ENCODE peak calls at places on chromosomes 5 and 9, in four cellular contexts. L, X, Z and K are unnamed samples.

GRCh38 chr9:115167175-115167574 is 49.2 kb upstream of the TNC start:
- DNase-seq in Z (no peak), X (peak), L (no peak), K (peak)

GRCh38 chr5:68368686-68369359 is 153.3 kb downstream of the PIK3R1 start:
- DNase-seq in L (no peak), X (no peak), Z (no peak), K (peak)

GRCh38 chr5:8363133-8363532 is 494.2 kb downstream of the MTRR start:
- DNase-seq in Z (no peak), L (no peak), X (no peak), K (no peak)

GRCh38 chr5:122195784-122196394 is 66.5 kb downstream of the ZNF474 start:
- DNase-seq in L (peak), Z (no peak), X (peak), K (peak)

GRCh38 chr5:42242210-42242609 is 181.0 kb upstream of the GHR start:
- DNase-seq in Z (no peak), X (no peak), L (no peak), K (no peak)

GRCh38 chr5:140339636-140340035 is 6.8 kb downstream of the HBEGF start:
- DNase-seq in L (no peak), X (no peak), Z (no peak), K (no peak)

GRCh38 chr5:36239370-36240293 is 2.1 kb downstream of the NADK2 start:
- DNase-seq in Z (no peak), X (no peak), L (no peak), K (peak)

GRCh38 chr9:11973011-11973410 is 720.2 kb upstream of the TYRP1 start:
- DNase-seq in X (no peak), Z (no peak), L (no peak), K (no peak)

GRCh38 chr5:3615217-3615616 is 19.6 kb downstream of the IRX1 start:
- DNase-seq in X (no peak), L (no peak), Z (no peak), K (no peak)

GRCh38 chr5:56055287-56055686 is 60.5 kb upstream of the IL6ST start:
- DNase-seq in X (no peak), L (no peak), Z (no peak), K (peak)

GRCh38 chr5:130109152-130109551 is 204.9 kb downstream of the CHSY3 start:
- DNase-seq in L (no peak), Z (no peak), X (no peak), K (peak)

GRCh38 chr9:133274236-133275104 is 531 bp downstream of the ABO start:
- DNase-seq in Z (no peak), L (peak), X (no peak), K (no peak)

GRCh38 chr9:14211564-14211963 is 102.4 kb downstream of the NFIB start:
- DNase-seq in Z (no peak), X (no peak), L (no peak), K (no peak)

GRCh38 chr5:94422819-94423218 is 195.6 kb downstream of the KIAA0825 start:
- DNase-seq in L (no peak), X (no peak), Z (no peak), K (peak)

GRCh38 chr9:12426198-12426864 is 266.9 kb upstream of the TYRP1 start:
- DNase-seq in X (no peak), L (no peak), Z (no peak), K (peak)

GRCh38 chr5:26740182-26740581 is 298.2 kb downstream of the CDH9 start:
- DNase-seq in Z (no peak), L (no peak), X (no peak), K (no peak)

GRCh38 chr9:115241641-115242040 is 123.7 kb upstream of the TNC start:
- DNase-seq in L (no peak), X (no peak), Z (no peak), K (no peak)

GRCh38 chr9:2874001-2874750 is 30.3 kb upstream of the PUM3 start:
- DNase-seq in Z (no peak), L (no peak), X (no peak), K (no peak)

GRCh38 chr5:134070979-134071849 is 43.3 kb upstream of the TCF7 start:
- DNase-seq in Z (no peak), X (no peak), L (peak), K (no peak)

GRCh38 chr5:108818613-108819272 is 71.0 kb downstream of the FER start:
- DNase-seq in L (no peak), Z (no peak), X (peak), K (peak)

GRCh38 chr5:97838214-97838613 is 655.2 kb upstream of the RIOK2 start:
- DNase-seq in L (no peak), X (peak), Z (no peak), K (peak)

GRCh38 chr5:158938181-158938580 is 161.5 kb downstream of the EBF1 start:
- DNase-seq in Z (no peak), L (no peak), X (no peak), K (no peak)

GRCh38 chr5:73625314-73625904 is 587 bp upstream of the ARHGEF28 start:
- DNase-seq in L (no peak), Z (peak), X (no peak), K (peak)

GRCh38 chr5:150780180-150780692 is 1.7 kb downstream of the SMIM3 start:
- DNase-seq in L (no peak), X (no peak), Z (no peak), K (peak)

DNA sequence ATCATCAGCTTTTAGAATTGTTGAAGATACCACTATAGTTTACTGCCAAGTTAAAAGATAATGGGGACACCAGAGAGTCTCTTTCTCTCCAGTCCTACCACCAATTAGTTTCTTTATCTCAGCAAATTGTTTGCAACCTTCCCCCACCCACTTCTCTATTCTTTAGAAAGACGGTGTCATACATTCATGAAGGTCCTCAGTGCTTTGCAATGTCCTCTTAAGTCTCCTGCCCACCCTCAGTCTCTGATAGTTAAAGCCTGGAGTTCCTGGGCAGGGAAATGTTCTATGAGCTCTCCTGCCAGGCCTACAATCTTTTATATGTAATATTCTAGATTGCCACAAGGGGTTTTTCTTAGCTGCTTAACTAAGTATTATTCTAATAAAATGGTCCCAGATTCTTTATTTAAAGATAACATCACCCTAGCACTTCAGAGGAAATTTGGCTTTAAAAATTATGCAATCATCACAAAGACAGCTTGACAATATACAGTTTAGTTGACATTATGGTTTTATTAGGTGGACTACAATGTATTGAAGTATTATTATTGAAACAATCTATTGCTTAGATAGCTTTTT is 509.2 kb downstream of the CSNK1G3 start:
- DNase-seq in X (no peak), L (no peak), Z (no peak), K (no peak)
- TF ChIP-seq CTCF in X (no peak), L (no peak), Z (no peak), K (no peak)

GRCh38 chr5:168991311-168991710 is 309.6 kb downstream of the SLIT3 start:
- DNase-seq in X (no peak), Z (no peak), L (no peak), K (no peak)
- TF ChIP-seq CTCF in X (no peak), Z (no peak), L (no peak), K (no peak)

DNA sequence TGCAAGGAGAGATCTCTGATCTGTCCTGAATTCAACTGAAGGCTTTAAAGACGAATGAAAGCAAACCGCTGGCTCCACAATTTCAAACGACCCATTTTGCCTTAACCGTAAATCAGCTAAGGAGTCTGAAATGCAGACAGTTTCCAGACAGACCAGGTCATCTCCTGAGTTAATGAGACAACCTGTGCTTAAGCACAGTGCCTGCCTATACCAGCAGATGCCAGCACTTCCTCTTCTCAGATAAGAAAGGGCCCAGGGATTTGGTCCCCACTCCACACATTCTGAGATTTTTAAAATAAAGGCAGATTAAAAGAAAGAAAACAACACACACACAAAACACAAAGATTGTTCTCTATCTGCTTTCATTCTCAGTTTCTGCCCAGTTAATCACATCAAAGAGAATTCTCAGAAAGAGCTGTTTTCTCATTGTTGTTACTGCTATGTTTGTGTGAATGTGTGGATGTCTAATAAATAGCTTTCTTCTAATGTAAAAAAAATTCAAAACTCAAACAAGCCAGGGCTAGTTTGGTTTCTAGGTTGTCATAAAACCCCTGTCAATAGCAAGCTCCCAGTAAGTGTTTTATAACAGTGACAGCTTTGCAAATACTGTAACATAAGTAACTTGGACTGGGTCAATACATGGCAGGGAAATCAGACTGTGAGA is 157.7 kb upstream of the SLC24A2 start:
- DNase-seq in Z (no peak), X (no peak), L (no peak), K (peak)
- TF ChIP-seq CTCF in Z (peak), X (peak), L (no peak), K (peak)

GRCh38 chr5:79514391-79515105 is 614 bp upstream of the HOMER1 start:
- DNase-seq in X (peak), L (peak), Z (peak), K (peak)
- TF ChIP-seq CTCF in X (no peak), L (no peak), Z (no peak), K (no peak)

DNA sequence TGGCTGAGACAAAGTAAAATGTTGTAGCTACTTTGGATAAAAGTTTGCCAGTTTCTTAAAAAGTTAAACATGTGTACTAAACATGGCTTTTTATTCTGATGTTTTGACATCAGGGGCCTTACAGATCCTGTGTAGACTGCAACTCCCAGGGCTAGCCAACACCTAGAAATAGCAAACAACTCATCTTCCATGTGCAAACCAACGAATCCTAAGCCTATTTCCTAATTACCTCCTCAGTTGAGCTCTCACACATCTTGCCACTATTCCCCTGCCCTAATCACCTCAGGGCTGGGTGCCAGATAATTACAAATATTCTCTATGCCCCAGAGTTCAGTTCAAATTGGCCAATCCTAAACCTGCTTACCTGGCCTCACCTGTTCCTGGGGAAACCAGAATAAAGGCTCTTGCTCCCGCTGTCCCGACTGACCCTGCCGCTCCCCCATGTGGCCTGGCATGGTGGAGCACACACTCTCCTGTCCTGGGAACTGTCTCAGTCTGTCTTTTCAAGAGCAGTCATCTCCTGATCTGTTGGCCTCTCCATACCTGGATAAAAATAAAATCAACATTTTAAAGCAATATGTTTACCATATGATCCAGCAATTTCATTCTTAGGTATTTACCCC is 37.1 kb upstream of the FAM169A start:
- DNase-seq in X (no peak), Z (peak), L (peak), K (no peak)
- TF ChIP-seq CTCF in X (peak), Z (peak), L (peak), K (peak)

GRCh38 chr5:16411741-16412455 is 53.7 kb downstream of the ZNF622 start:
- DNase-seq in L (no peak), X (no peak), Z (no peak), K (peak)
- TF ChIP-seq CTCF in L (no peak), X (no peak), Z (no peak), K (no peak)

DNA sequence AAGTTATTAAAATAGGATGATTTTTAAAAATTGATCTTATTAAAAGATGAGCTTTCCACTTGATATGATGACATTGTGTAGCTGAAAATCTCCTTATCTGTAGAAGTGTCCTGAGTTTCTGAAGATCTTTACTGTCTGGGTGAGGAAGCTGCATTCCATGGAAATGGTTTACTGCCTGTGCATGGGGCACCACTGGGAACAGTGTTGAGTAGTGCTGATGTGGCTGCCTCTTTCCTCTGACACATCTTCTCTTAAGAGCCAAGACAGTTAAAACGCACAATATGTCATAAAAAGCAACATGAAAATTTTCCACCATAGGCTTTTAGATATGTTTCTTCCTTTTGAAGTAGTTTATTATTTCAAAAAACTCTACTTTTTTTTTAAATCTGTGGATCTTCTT is 24.6 kb downstream of the SECISBP2 start:
- DNase-seq in Z (no peak), X (no peak), L (no peak), K (no peak)
- TF ChIP-seq CTCF in Z (no peak), X (no peak), L (no peak), K (no peak)